ENCODE peak calls at places on chromosomes 2 and 18, in ten cellular contexts. Q, B, W, J, A, G, O, E, L and X are unnamed samples.
A peak's percentile ranks its signal among the peaks of the same experiment; 100 is the strongest.

GRCh38 chr2:189485146-189485545 is 43.9 kb downstream of the WDR75 start:
- DNase-seq in Q (no peak), E (no peak), W (no peak), A (no peak), B (no peak), L (no peak), J (no peak), G (no peak), O (no peak), X (no peak)

GRCh38 chr18:9726175-9726574 is 18.1 kb downstream of the RAB31 start:
- DNase-seq in B (no peak), A (no peak), E (no peak), J (no peak), Q (no peak), O (no peak), W (no peak), L (no peak), G (no peak), X (no peak)

GRCh38 chr2:120547662-120548061 is 188.0 kb upstream of the GLI2 start:
- DNase-seq in G (no peak), E (no peak), O (no peak), A (no peak), L (no peak), J (no peak), Q (no peak), B (no peak), W (no peak), X (peak; percentile 65)

GRCh38 chr2:108485253-108485652 is 36.2 kb downstream of the GCC2 start:
- DNase-seq in A (no peak), G (no peak), B (no peak), O (no peak), W (no peak), Q (no peak), E (no peak), L (no peak), J (no peak), X (no peak)

GRCh38 chr2:177832611-177833133 is 239.9 kb downstream of the PDE11A start:
- DNase-seq in J (no peak), E (no peak), A (no peak), O (no peak), W (no peak), Q (no peak), G (no peak), B (no peak), L (no peak), X (no peak)

GRCh38 chr2:215354771-215355695 is 43.2 kb downstream of the ATIC start:
- DNase-seq in L (no peak), J (no peak), A (no peak), W (no peak), G (no peak), Q (no peak), B (no peak), O (no peak), E (no peak), X (no peak)

GRCh38 chr2:154455871-154456270 is 242.6 kb upstream of the KCNJ3 start:
- DNase-seq in E (no peak), O (no peak), A (no peak), B (no peak), G (no peak), J (no peak), Q (no peak), W (no peak), L (no peak), X (no peak)

GRCh38 chr2:218983263-218983970 is 1.6 kb downstream of the FEV start:
- DNase-seq in J (no peak), B (no peak), E (no peak), G (no peak), L (no peak), W (no peak), A (no peak), Q (no peak), O (no peak), X (no peak)

GRCh38 chr2:8488001-8488738 is 193.7 kb upstream of the ID2 start:
- DNase-seq in G (no peak), L (peak; percentile 43), J (no peak), W (no peak), O (no peak), B (peak; percentile 18), A (no peak), E (peak; percentile 69), Q (peak; percentile 46), X (no peak)

GRCh38 chr18:35982404-35983114 is 10.1 kb downstream of the RMP24 start:
- DNase-seq in J (no peak), W (no peak), O (no peak), L (no peak), A (no peak), E (no peak), G (no peak), B (no peak), Q (no peak), X (no peak)

GRCh38 chr18:31248783-31249521 is 69.0 kb upstream of the DSG1 start:
- DNase-seq in L (no peak), W (no peak), G (no peak), J (no peak), E (no peak), B (no peak), O (no peak), Q (no peak), A (no peak), X (no peak)

GRCh38 chr2:64865073-64865830 is 123.9 kb upstream of the SLC1A4 start:
- DNase-seq in E (peak; percentile 70), A (peak; percentile 67), J (peak; percentile 73), B (peak; percentile 55), L (peak; percentile 55), W (no peak), G (peak; percentile 63), Q (peak; percentile 86), O (no peak), X (peak; percentile 82)

GRCh38 chr2:129252781-129253460 is 726.5 kb upstream of the RAB6C start:
- DNase-seq in G (no peak), O (no peak), E (no peak), L (no peak), W (no peak), A (no peak), Q (no peak), J (no peak), B (no peak), X (no peak)

GRCh38 chr2:132503621-132504200 is 87.1 kb downstream of the GPR39 start:
- DNase-seq in A (no peak), O (no peak), J (no peak), G (no peak), B (no peak), L (no peak), Q (no peak), W (no peak), E (no peak), X (no peak)

GRCh38 chr2:47558116-47559078 is 155.4 kb downstream of the MSH2 start:
- DNase-seq in A (no peak), Q (no peak), O (no peak), L (no peak), B (no peak), E (no peak), W (no peak), J (peak; percentile 22), G (no peak), X (peak; percentile 57)

GRCh38 chr2:8582191-8582849 is 99.5 kb upstream of the ID2 start:
- DNase-seq in L (no peak), Q (no peak), B (no peak), W (no peak), G (no peak), E (no peak), O (no peak), A (no peak), J (no peak), X (peak; percentile 24)

GRCh38 chr2:169361706-169362345 is 508 bp downstream of the LRP2 start:
- DNase-seq in O (no peak), J (peak; percentile 11), A (peak; percentile 12), W (no peak), E (peak; percentile 13), L (no peak), B (no peak), G (no peak), Q (no peak), X (no peak)

GRCh38 chr2:73822276-73822675 is 6.5 kb upstream of the STAMBP start:
- DNase-seq in W (no peak), A (no peak), L (no peak), B (no peak), Q (no peak), J (no peak), E (no peak), O (no peak), G (no peak), X (no peak)

GRCh38 chr2:8457620-8458255 is 224.1 kb upstream of the ID2 start:
- DNase-seq in B (no peak), E (no peak), W (no peak), O (no peak), J (no peak), L (no peak), A (no peak), G (no peak), Q (peak; percentile 63), X (no peak)

GRCh38 chr2:220999351-220999750 is 572.8 kb downstream of the EPHA4 start:
- DNase-seq in A (no peak), Q (no peak), B (no peak), G (no peak), L (no peak), O (no peak), J (no peak), E (no peak), W (no peak), X (no peak)

GRCh38 chr2:1140389-1141003 is 189.8 kb downstream of the SNTG2 start:
- DNase-seq in Q (no peak), W (no peak), J (peak; percentile 32), A (no peak), B (no peak), E (peak; percentile 61), L (no peak), G (no peak), O (no peak), X (no peak)

GRCh38 chr2:221606369-221606768 is 34.3 kb upstream of the EPHA4 start:
- DNase-seq in A (no peak), O (no peak), L (no peak), J (no peak), W (no peak), Q (no peak), E (no peak), B (no peak), G (no peak), X (no peak)

GRCh38 chr2:20684581-20685063 is 17.7 kb downstream of the GDF7 start:
- DNase-seq in A (no peak), J (no peak), O (no peak), L (no peak), G (no peak), Q (no peak), E (no peak), W (no peak), B (no peak), X (no peak)

GRCh38 chr2:55869637-55870325 is 53.8 kb downstream of the EFEMP1 start:
- DNase-seq in L (no peak), Q (no peak), O (no peak), G (no peak), J (no peak), B (no peak), W (no peak), A (no peak), E (no peak), X (no peak)

GRCh38 chr2:119468154-119468955 is 36.7 kb downstream of the TMEM37 start:
- DNase-seq in A (no peak), W (no peak), G (no peak), J (no peak), Q (no peak), B (no peak), O (no peak), L (no peak), E (no peak), X (no peak)

GRCh38 chr2:26776195-26776594 is 9.7 kb upstream of the CENPA start:
- DNase-seq in B (no peak), O (no peak), L (no peak), E (no peak), A (no peak), J (no peak), Q (no peak), W (no peak), G (no peak), X (no peak)

GRCh38 chr2:197992482-197993133 is 188.2 kb downstream of the PLCL1 start:
- DNase-seq in B (no peak), W (no peak), O (no peak), L (no peak), E (no peak), Q (no peak), A (no peak), G (no peak), J (no peak), X (no peak)

GRCh38 chr2:60926751-60927568 is 45.6 kb downstream of the REL start:
- DNase-seq in B (no peak), G (no peak), W (no peak), J (no peak), A (no peak), Q (no peak), O (no peak), L (no peak), E (no peak), X (no peak)